ENCODE peak calls at places on chromosomes 6 and 20, in six cellular contexts. W is Peyer's patch, R is right lobe of liver, A is A673, C is endothelial cell of umbilical vein, M is testis. L is an unnamed sample. For H3K4me1, H3K36me3 and H3K9me3, the result is how much of the 10 kb centered on the place peaks cover.

GRCh38 chr6:135056632-135057031 is 2.0 kb upstream of the HBS1L start:
- DNase-seq in W (no peak), R (no peak), A (no peak), C (no peak), M (no peak), L (no peak)

GRCh38 chr6:167683028-167683862 is 143.5 kb upstream of the AFDN start:
- DNase-seq in W (peak), R (peak), A (no peak), C (peak), M (peak), L (peak)

GRCh38 chr20:63260943-63261807 is 6.9 kb upstream of the NKAIN4 start:
- DNase-seq in W (no peak), R (no peak), A (no peak), C (no peak), M (no peak), L (peak)

GRCh38 chr6:15989397-15989796 is 139.5 kb upstream of the MYLIP start:
- DNase-seq in W (no peak), R (no peak), A (no peak), C (no peak), M (no peak), L (no peak)

GRCh38 chr20:62356948-62357667 is 10.0 kb downstream of the LAMA5 start:
- DNase-seq in W (no peak), R (peak), A (no peak), C (peak), M (no peak), L (peak)

GRCh38 chr6:34315256-34315655 is 66.5 kb upstream of the SMIM29 start:
- DNase-seq in W (no peak), R (no peak), A (no peak), C (no peak), M (no peak), L (no peak)

GRCh38 chr20:39214778-39215177 is 252.6 kb downstream of the DHX35 start:
- DNase-seq in W (no peak), R (no peak), A (no peak), C (no peak), M (no peak), L (no peak)

GRCh38 chr20:22752324-22752723 is 168.0 kb upstream of the FOXA2 start:
- DNase-seq in W (no peak), R (no peak), A (no peak), C (no peak), M (no peak), L (no peak)

GRCh38 chr20:36132802-36133211 is 21.7 kb upstream of the EPB41L1 start:
- DNase-seq in W (no peak), R (no peak), A (peak), C (no peak), M (no peak), L (no peak)

GRCh38 chr6:14841901-14842421 is 403.9 kb upstream of the JARID2 start:
- DNase-seq in W (peak), R (no peak), A (no peak), C (no peak), M (no peak), L (no peak)

GRCh38 chr6:167210375-167211295 is 52.9 kb upstream of the GPR31 start:
- DNase-seq in W (no peak), R (peak), A (no peak), C (no peak), M (no peak), L (no peak)

GRCh38 chr6:12119085-12119588 is 107.0 kb downstream of the HIVEP1 start:
- DNase-seq in W (no peak), R (no peak), A (no peak), C (no peak), M (no peak), L (no peak)

GRCh38 chr6:113971786-113972185 is 838 bp upstream of the HDAC2 start:
- DNase-seq in W (no peak), R (no peak), A (peak), C (no peak), M (peak), L (no peak)

GRCh38 chr20:11246251-11246775 is 572.5 kb upstream of the JAG1 start:
- DNase-seq in W (no peak), R (no peak), A (no peak), C (peak), M (no peak), L (no peak)

GRCh38 chr6:9044426-9044825 is 609.1 kb upstream of the SLC35B3 start:
- DNase-seq in W (no peak), R (no peak), A (peak), C (no peak), M (no peak), L (peak)

GRCh38 chr6:49326337-49326736 is 136.7 kb downstream of the MMUT start:
- DNase-seq in W (no peak), R (no peak), A (peak), C (peak), M (no peak), L (no peak)

GRCh38 chr6:3522561-3523287 is 65.9 kb upstream of the SLC22A23 start:
- DNase-seq in W (no peak), R (no peak), A (no peak), C (no peak), M (no peak), L (no peak)

GRCh38 chr20:48157970-48158369 is 372.7 kb upstream of the SULF2 start:
- DNase-seq in W (no peak), R (no peak), A (no peak), C (no peak), M (peak), L (peak)

GRCh38 chr6:48426636-48427035 is 315.6 kb upstream of the PTCHD4 start:
- DNase-seq in W (no peak), R (no peak), A (no peak), C (peak), M (no peak), L (no peak)

GRCh38 chr6:84052204-84052882 is 18.8 kb downstream of the MRAP2 start:
- DNase-seq in W (no peak), R (no peak), A (peak), C (peak), M (peak), L (peak)

GRCh38 chr6:146892613-146893401 is 294.0 kb downstream of the ADGB start:
- DNase-seq in W (no peak), R (no peak), A (no peak), C (peak), M (no peak), L (no peak)

GRCh38 chr20:62702886-62703852 is 5.5 kb upstream of the NTSR1 start:
- DNase-seq in W (no peak), R (no peak), A (peak), C (peak), M (no peak), L (no peak)

GRCh38 chr20:62043131-62043914 is 22.4 kb downstream of the TAF4 start:
- DNase-seq in W (no peak), R (peak), A (no peak), C (no peak), M (peak), L (no peak)

GRCh38 chr6:108312604-108313003 is 17.8 kb downstream of the AFG1L start:
- DNase-seq in W (peak), R (no peak), A (no peak), C (no peak), M (no peak), L (no peak)

GRCh38 chr6:144027927-144028587 is 20.0 kb upstream of the PLAGL1 start:
- DNase-seq in W (no peak), R (no peak), A (no peak), C (no peak), M (no peak), L (no peak)

GRCh38 chr6:149112976-149113375 is 204.5 kb upstream of the TAB2 start:
- DNase-seq in W (no peak), R (no peak), A (no peak), C (no peak), M (no peak), L (no peak)

GRCh38 chr6:293185-294174 is 1.2 kb downstream of the DUSP22 start:
- DNase-seq in W (peak), R (no peak), A (no peak), C (no peak), M (peak), L (no peak)

GRCh38 chr6:402901-403658 is 11.5 kb downstream of the IRF4 start:
- DNase-seq in W (no peak), R (no peak), A (no peak), C (no peak), M (no peak), L (no peak)

GRCh38 chr6:158071121-158072082 is 89.7 kb downstream of the SYNJ2 start:
- DNase-seq in W (no peak), R (no peak), A (no peak), C (no peak), M (no peak), L (no peak)

GRCh38 chr6:75331134-75331533 is 46.5 kb upstream of the TMEM30A start:
- DNase-seq in W (no peak), R (no peak), A (no peak), C (no peak), M (no peak), L (no peak)

GRCh38 chr20:3041818-3042504 is 1.5 kb upstream of the GNRH2 start:
- DNase-seq in W (no peak), R (no peak), A (no peak), C (peak), M (no peak), L (no peak)

GRCh38 chr6:52284131-52284459 is 447 bp downstream of the MCM3 start:
- DNase-seq in W (peak), R (peak), A (peak), C (no peak), M (peak), L (peak)

GRCh38 chr6:34600101-34600500 is 44.0 kb upstream of the SPDEF start:
- DNase-seq in W (no peak), R (no peak), A (no peak), C (no peak), M (peak), L (no peak)

GRCh38 chr6:166194885-166195860 is 27.5 kb upstream of the TBXT start:
- DNase-seq in W (no peak), R (no peak), A (no peak), C (no peak), M (no peak), L (peak)

GRCh38 chr6:56752009-56752408 is 109.3 kb upstream of the DST start:
- DNase-seq in W (no peak), R (no peak), A (peak), C (no peak), M (no peak), L (no peak)

GRCh38 chr20:59646487-59646886 is 42.1 kb downstream of the PHACTR3 start:
- DNase-seq in W (no peak), R (no peak), A (no peak), C (no peak), M (no peak), L (no peak)

GRCh38 chr6:163533443-163533842 is 118.9 kb downstream of the QKI start:
- DNase-seq in W (no peak), R (no peak), A (no peak), C (peak), M (no peak), L (peak)

GRCh38 chr20:49614338-49615050 is 46.6 kb upstream of the PTGIS start:
- DNase-seq in W (no peak), R (no peak), A (no peak), C (no peak), M (no peak), L (no peak)
- H3K4me1 ChIP-seq in W (under half), R (under half), A (under half), C (under half), M (under half), L (under half)

DNA sequence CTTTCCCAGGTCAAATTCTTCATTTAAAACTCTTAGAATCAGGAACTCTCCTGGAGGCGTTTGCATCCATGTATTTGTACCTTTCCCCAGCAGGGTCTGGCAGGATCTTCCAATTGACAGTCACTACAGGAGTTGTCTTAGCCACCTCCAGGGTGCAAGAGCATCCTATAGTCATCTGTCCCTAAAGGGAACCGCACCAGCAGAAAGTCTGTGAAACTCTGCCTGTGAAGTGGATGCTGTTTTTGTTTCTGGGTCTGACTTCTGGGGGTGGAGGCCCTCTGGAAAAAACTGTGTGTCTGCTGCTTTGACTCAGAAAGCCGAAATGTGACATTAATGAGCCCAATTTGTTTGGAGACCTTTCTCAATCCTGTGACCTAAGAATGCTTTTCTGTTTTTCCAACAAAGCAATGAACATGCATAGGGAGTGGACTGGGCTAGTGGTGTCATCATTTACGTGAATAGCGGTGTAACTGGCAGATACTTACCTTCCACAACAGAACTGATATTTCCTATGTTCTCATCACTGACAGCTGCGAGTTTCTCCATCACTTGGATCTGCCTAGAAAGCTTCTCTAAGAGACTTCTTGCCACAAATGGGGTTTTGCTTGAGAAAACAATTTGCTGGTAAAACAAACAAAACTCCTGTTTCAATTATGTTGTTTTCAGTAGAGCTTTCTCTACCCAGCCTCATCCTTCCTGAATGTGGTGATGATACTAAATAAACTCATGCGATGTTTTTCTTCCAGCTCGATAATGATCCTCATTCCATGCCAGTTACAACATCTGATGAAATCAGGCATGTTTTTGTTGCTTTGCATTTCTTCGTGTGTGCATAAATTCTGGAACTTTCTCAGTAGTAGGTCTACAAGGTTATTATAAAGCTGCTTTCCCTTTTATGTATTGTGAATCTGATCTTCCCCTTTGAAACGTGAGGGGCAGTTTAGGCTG is 33.3 kb upstream of the ARMH2 start:
- DNase-seq in W (no peak), R (no peak), A (no peak), C (no peak), M (no peak), L (no peak)
- H3K36me3 ChIP-seq in W (under half), R (under half), A (under half), C (under half), M (under half), L (under half)

GRCh38 chr20:7038029-7038428 is 270.5 kb downstream of the BMP2 start:
- DNase-seq in W (no peak), R (no peak), A (no peak), C (no peak), M (no peak), L (no peak)
- H3K9me3 ChIP-seq in W (under half), R (under half), A (under half), C (under half), M (under half), L (under half)

GRCh38 chr20:19285424-19285823 is 73.0 kb downstream of the SLC24A3 start:
- DNase-seq in W (no peak), R (no peak), A (no peak), C (no peak), M (peak), L (no peak)
- H3K4me1 ChIP-seq in W (under half), R (under half), A (under half), C (under half), M (under half), L (under half)

GRCh38 chr6:133986942-133987341 is 33.9 kb downstream of the TBPL1 start:
- DNase-seq in W (no peak), R (no peak), A (no peak), C (no peak), M (no peak), L (no peak)
- H3K36me3 ChIP-seq in W (under half), R (under half), A (under half), C (under half), M (under half), L (under half)

DNA sequence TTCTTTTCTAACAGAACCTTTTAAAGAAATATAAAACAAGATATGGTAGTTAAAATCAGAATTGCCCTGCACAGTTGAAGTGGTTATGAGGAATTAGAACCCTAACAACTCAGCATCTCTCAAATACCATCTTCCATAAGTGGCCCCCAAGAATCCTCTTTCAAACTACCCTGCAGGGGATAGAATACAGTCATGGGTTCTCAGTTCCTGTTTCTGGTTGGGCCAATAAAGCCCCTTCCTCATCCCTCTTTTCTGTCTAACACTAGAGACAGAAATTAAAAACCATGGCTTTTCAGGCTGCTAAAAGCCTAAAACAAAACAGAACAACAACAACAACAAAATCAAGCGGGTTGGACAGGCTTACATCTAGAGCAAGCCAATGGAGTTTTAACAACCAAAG is 6.7 kb upstream of the LCA5 start:
- DNase-seq in W (no peak), R (no peak), A (no peak), C (no peak), M (no peak), L (no peak)
- H3K9me3 ChIP-seq in W (under half), R (under half), A (under half), C (under half), M (under half), L (under half)

GRCh38 chr6:106170030-106170791 is 84.1 kb downstream of the PRDM1 start:
- DNase-seq in W (no peak), R (no peak), A (no peak), C (no peak), M (no peak), L (no peak)
- H3K4me1 ChIP-seq in W (under half), R (under half), A (under half), C (under half), M (under half), L (under half)

GRCh38 chr6:152368761-152369624 is 268.2 kb downstream of the SYNE1 start:
- DNase-seq in W (peak), R (no peak), A (no peak), C (peak), M (peak), L (peak)
- H3K36me3 ChIP-seq in W (under half), R (under half), A (under half), C (under half), M (under half), L (under half)